ENCODE peak calls at places on chromosome X, in eight cellular contexts. W, A, S, P, C, F, Y and H are unnamed samples.
A peak's percentile ranks its signal among the peaks of the same experiment; 100 is the strongest.

GRCh38 chrX:1466971-1467561 is 14.4 kb upstream of the ASMTL start:
- DNase-seq in W (no peak), A (no peak), S (no peak), P (peak; percentile 89), C (no peak), F (no peak), Y (peak; percentile 86), H (peak; percentile 58)

GRCh38 chrX:77743720-77744119 is 42.3 kb downstream of the ATRX start:
- DNase-seq in W (no peak), A (no peak), S (no peak), P (peak; percentile 7), C (peak; percentile 23), F (no peak), Y (no peak), H (no peak)

GRCh38 chrX:150449313-150449712 is 86.2 kb downstream of the MAMLD1 start:
- DNase-seq in W (no peak), A (no peak), S (no peak), P (no peak), C (no peak), F (no peak), Y (no peak), H (peak; percentile 27)

GRCh38 chrX:108070891-108071290 is 20.5 kb downstream of the PSMD10 start:
- DNase-seq in W (peak; percentile 29), A (no peak), S (no peak), P (no peak), C (peak; percentile 79), F (no peak), Y (no peak), H (no peak)

GRCh38 chrX:18377802-18378201 is 23.3 kb upstream of the SCML2 start:
- DNase-seq in W (peak; percentile 5), A (no peak), S (no peak), P (peak; percentile 30), C (no peak), F (no peak), Y (no peak), H (no peak)

GRCh38 chrX:130645955-130646583 is 244.3 kb downstream of the RBMX2 start:
- DNase-seq in W (no peak), A (no peak), S (no peak), P (no peak), C (no peak), F (no peak), Y (no peak), H (no peak)

GRCh38 chrX:1468250-1468772 is 15.6 kb upstream of the ASMTL start:
- DNase-seq in W (no peak), A (no peak), S (peak; percentile 54), P (peak; percentile 90), C (peak; percentile 59), F (no peak), Y (peak; percentile 91), H (peak; percentile 65)

GRCh38 chrX:21658746-21659145 is 616 bp upstream of the KLHL34 start:
- DNase-seq in W (no peak), A (no peak), S (peak; percentile 72), P (no peak), C (no peak), F (no peak), Y (no peak), H (no peak)

GRCh38 chrX:16516473-16516872 is 133.5 kb upstream of the S100G start:
- DNase-seq in W (no peak), A (no peak), S (no peak), P (no peak), C (no peak), F (no peak), Y (no peak), H (no peak)

GRCh38 chrX:110657073-110657472 is 138.5 kb downstream of the CHRDL1 start:
- DNase-seq in W (no peak), A (no peak), S (no peak), P (no peak), C (no peak), F (no peak), Y (no peak), H (no peak)

GRCh38 chrX:115337735-115338134 is 48.2 kb downstream of the LUZP4 start:
- DNase-seq in W (no peak), A (no peak), S (no peak), P (no peak), C (peak; percentile 89), F (no peak), Y (no peak), H (no peak)

GRCh38 chrX:131975851-131976250 is 47.3 kb upstream of the STK26 start:
- DNase-seq in W (no peak), A (no peak), S (no peak), P (no peak), C (no peak), F (no peak), Y (no peak), H (no peak)

GRCh38 chrX:10254746-10255145 is 98.0 kb downstream of the CLCN4 start:
- DNase-seq in W (peak; percentile 3), A (no peak), S (no peak), P (no peak), C (peak; percentile 6), F (no peak), Y (no peak), H (no peak)

GRCh38 chrX:115912372-115912897 is 258.1 kb upstream of the AGTR2 start:
- DNase-seq in W (no peak), A (no peak), S (no peak), P (peak; percentile 86), C (no peak), F (no peak), Y (no peak), H (no peak)

GRCh38 chrX:19285857-19286256 is 57.9 kb upstream of the PDHA1 start:
- DNase-seq in W (no peak), A (no peak), S (no peak), P (no peak), C (no peak), F (no peak), Y (no peak), H (no peak)

GRCh38 chrX:12751887-12752286 is 39.3 kb upstream of the PRPS2 start:
- DNase-seq in W (no peak), A (no peak), S (no peak), P (no peak), C (no peak), F (no peak), Y (no peak), H (no peak)

GRCh38 chrX:95382799-95383198 is 1301.8 kb upstream of the DIAPH2 start:
- DNase-seq in W (no peak), A (no peak), S (no peak), P (peak; percentile 54), C (no peak), F (no peak), Y (no peak), H (no peak)

GRCh38 chrX:129739591-129739990 is 812 bp downstream of the XPNPEP2 start:
- DNase-seq in W (no peak), A (peak; percentile 27), S (no peak), P (no peak), C (no peak), F (no peak), Y (no peak), H (no peak)

GRCh38 chrX:100194073-100194775 is 215.8 kb downstream of the PCDH19 start:
- DNase-seq in W (no peak), A (no peak), S (no peak), P (no peak), C (no peak), F (no peak), Y (no peak), H (no peak)

DNA sequence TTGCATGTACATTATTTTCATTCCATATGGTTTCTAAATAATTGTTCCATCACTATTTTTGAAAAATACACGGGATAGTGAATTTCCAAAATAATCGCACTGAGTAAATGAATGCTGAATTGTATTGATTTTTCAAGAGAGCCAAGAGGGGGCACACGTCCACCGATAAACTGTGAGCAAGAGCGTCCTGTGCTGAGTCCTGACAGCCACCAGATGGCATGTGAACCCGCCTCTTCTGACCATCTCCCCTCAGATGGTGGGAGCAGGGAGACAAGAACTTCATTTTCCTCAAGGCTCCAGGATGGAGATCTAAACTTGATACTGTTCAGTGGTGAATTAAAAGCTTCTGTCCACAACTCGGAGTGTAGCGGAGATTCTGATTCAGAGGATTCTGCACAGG is 30.6 kb upstream of the IL9R start:
- DNase-seq in W (no peak), A (no peak), S (no peak), P (no peak), C (no peak), F (no peak), Y (no peak), H (no peak)
- H3K9me3 ChIP-seq in W (no peaks in the 10 kb centered on the region), A (peaks cover 10% of the 10 kb centered on the region), S (peaks cover 3% of the 10 kb centered on the region), P (no peaks in the 10 kb centered on the region), C (no peaks in the 10 kb centered on the region), F (peaks cover 1% of the 10 kb centered on the region), Y (peaks cover 12% of the 10 kb centered on the region), H (no peaks in the 10 kb centered on the region)

GRCh38 chrX:46588263-46588662 is 14.7 kb downstream of the CHST7 start:
- DNase-seq in W (peak; percentile 79), A (no peak), S (peak; percentile 64), P (no peak), C (peak; percentile 78), F (no peak), Y (no peak), H (no peak)
- H3K4me3 ChIP-seq in W (no peak overlapping the region), A (no peak overlapping the region), S (no peak overlapping the region), P (no peak overlapping the region), C (no peak overlapping the region), F (no peak overlapping the region), Y (no peak overlapping the region), H (no peak overlapping the region)

GRCh38 chrX:53084043-53084570 is 1.9 kb downstream of the TSPYL2 start:
- DNase-seq in W (no peak), A (no peak), S (no peak), P (no peak), C (peak; percentile 15), F (no peak), Y (no peak), H (no peak)

GRCh38 chrX:53078943-53079342 is 3.2 kb upstream of the TSPYL2 start:
- DNase-seq in W (no peak), A (no peak), S (no peak), P (no peak), C (no peak), F (no peak), Y (no peak), H (no peak)

GRCh38 chrX:53082773-53083616 is 828 bp downstream of the TSPYL2 start:
- DNase-seq in W (no peak), A (peak; percentile 74), S (no peak), P (no peak), C (no peak), F (no peak), Y (no peak), H (no peak)

GRCh38 chrX:53081925-53082772 is at the start of gene TSPYL2:
- DNase-seq in W (peak; percentile 98), A (peak; percentile 95), S (peak; percentile 97), P (peak; percentile 88), C (peak; percentile 97), F (no peak), Y (peak; percentile 98), H (peak; percentile 97)

GRCh38 chrX:53080628-53081580 is 1.3 kb upstream of the TSPYL2 start:
- DNase-seq in W (peak; percentile 12), A (peak; percentile 49), S (no peak), P (no peak), C (peak; percentile 19), F (no peak), Y (no peak), H (no peak)
- H3K9me3 ChIP-seq in W (no peaks in the 10 kb centered on the region), A (no peaks in the 10 kb centered on the region), S (no peaks in the 10 kb centered on the region), P (no peaks in the 10 kb centered on the region), C (no peaks in the 10 kb centered on the region), F (no peaks in the 10 kb centered on the region), Y (no peaks in the 10 kb centered on the region), H (no peaks in the 10 kb centered on the region)

DNA sequence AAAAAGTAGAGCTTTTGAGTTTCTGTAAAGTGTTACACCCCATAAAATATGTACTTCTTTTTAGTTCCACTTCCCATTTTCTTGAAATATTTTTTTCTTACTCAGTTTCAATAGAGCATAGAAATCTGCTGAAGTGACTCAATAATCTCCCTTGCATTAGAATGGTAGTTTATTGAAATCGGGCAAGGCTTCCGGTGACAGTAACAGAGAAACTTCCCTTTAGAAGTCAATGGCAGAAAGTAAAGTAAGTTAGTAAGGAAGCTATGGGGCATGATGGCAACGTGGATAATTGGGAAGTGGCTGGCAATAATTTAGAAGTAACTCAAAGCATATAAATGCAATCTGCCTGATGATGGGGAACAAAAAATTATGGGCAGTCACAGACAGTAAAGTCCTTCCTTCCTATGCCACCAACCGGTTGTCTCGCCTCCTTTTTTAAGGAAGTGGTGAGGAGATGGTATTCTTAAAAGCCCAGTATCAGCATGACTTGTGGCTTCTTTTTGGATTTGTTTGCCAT is 7.6 kb downstream of the CYBB start:
- DNase-seq in W (no peak), A (no peak), S (no peak), P (peak; percentile 36), C (no peak), F (no peak), Y (no peak), H (no peak)
- H3K4me3 ChIP-seq in W (no peak overlapping the region), A (no peak overlapping the region), S (no peak overlapping the region), P (peak overlapping the region; percentile 28), C (no peak overlapping the region), F (no peak overlapping the region), Y (no peak overlapping the region), H (no peak overlapping the region)